ENCODE peak calls at places on chromosomes 16 and 17, in six cellular contexts. W, U, E, Q, F and J are unnamed samples.
A peak's percentile ranks its signal among the peaks of the same experiment; 100 is the strongest.

GRCh38 chr17:50903604-50904521 is 37.7 kb upstream of the TOB1 start:
- DNase-seq in W (no peak), U (no peak), E (no peak), Q (no peak), F (no peak), J (no peak)

GRCh38 chr16:60107920-60108319 is 1373.8 kb upstream of the GOT2 start:
- DNase-seq in W (no peak), U (no peak), E (no peak), Q (no peak), F (no peak), J (no peak)

GRCh38 chr17:6020376-6021010 is 49.7 kb upstream of the WSCD1 start:
- DNase-seq in W (no peak), U (no peak), E (no peak), Q (no peak), F (no peak), J (no peak)

GRCh38 chr16:53967172-53967571 is 263.2 kb downstream of the FTO start:
- DNase-seq in W (no peak), U (no peak), E (no peak), Q (no peak), F (no peak), J (no peak)

GRCh38 chr16:86573215-86573614 is 5.1 kb upstream of the FOXL1 start:
- DNase-seq in W (no peak), U (no peak), E (no peak), Q (no peak), F (peak; percentile 42), J (no peak)

GRCh38 chr16:70151391-70151790 is 22.2 kb upstream of the CLEC18C start:
- DNase-seq in W (no peak), U (no peak), E (no peak), Q (no peak), F (no peak), J (no peak)

GRCh38 chr17:34656801-34657200 is 77.4 kb downstream of the TMEM132E start:
- DNase-seq in W (no peak), U (no peak), E (no peak), Q (no peak), F (no peak), J (no peak)

GRCh38 chr17:57213180-57213825 is 43.0 kb upstream of the MSI2 start:
- DNase-seq in W (no peak), U (no peak), E (no peak), Q (no peak), F (no peak), J (no peak)

GRCh38 chr17:63382136-63382535 is 64.0 kb downstream of the CYB561 start:
- DNase-seq in W (peak; percentile 6), U (no peak), E (no peak), Q (no peak), F (no peak), J (no peak)

GRCh38 chr17:12973496-12974318 is 44.1 kb downstream of the ELAC2 start:
- DNase-seq in W (no peak), U (no peak), E (no peak), Q (no peak), F (peak; percentile 61), J (peak; percentile 74)

GRCh38 chr16:17328971-17329370 is 141.8 kb downstream of the XYLT1 start:
- DNase-seq in W (no peak), U (peak; percentile 19), E (peak; percentile 48), Q (no peak), F (no peak), J (peak; percentile 74)

GRCh38 chr17:31313982-31314787 is at the start of gene EVI2B:
- DNase-seq in W (no peak), U (no peak), E (peak; percentile 72), Q (peak; percentile 54), F (no peak), J (no peak)